ENCODE peak calls at places on chromosome 12, in six cellular contexts. One of them, this sample, is unnamed.

GRCh38 chr12:52199294-52199920 is 7.6 kb upstream of the KRT80 start:
- DNase-seq in Right ventricle myocardium superior: peak
- DNase-seq in SK-N-DZ: no peak
- DNase-seq in NCI-H1092: no peak
- DNase-seq in GM19239: no peak
- DNase-seq in activated T-cell treated with anti-CD3 and anti-CD28 coated beads, Interleukin-2, amount 50 U/mL, for 72 hours: no peak
- DNase-seq in this sample: no peak

GRCh38 chr12:105910030-105910429 is 228.7 kb downstream of the NUAK1 start:
- DNase-seq in Right ventricle myocardium superior: no peak
- DNase-seq in SK-N-DZ: no peak
- DNase-seq in NCI-H1092: no peak
- DNase-seq in GM19239: no peak
- DNase-seq in activated T-cell treated with anti-CD3 and anti-CD28 coated beads, Interleukin-2, amount 50 U/mL, for 72 hours: no peak
- DNase-seq in this sample: no peak

GRCh38 chr12:104724992-104725585 is 233.0 kb downstream of the SLC41A2 start:
- DNase-seq in Right ventricle myocardium superior: no peak
- DNase-seq in SK-N-DZ: no peak
- DNase-seq in NCI-H1092: no peak
- DNase-seq in GM19239: no peak
- DNase-seq in activated T-cell treated with anti-CD3 and anti-CD28 coated beads, Interleukin-2, amount 50 U/mL, for 72 hours: no peak
- DNase-seq in this sample: no peak

GRCh38 chr12:101992091-101992490 is 69.7 kb downstream of the WASHC3 start:
- DNase-seq in Right ventricle myocardium superior: no peak
- DNase-seq in SK-N-DZ: no peak
- DNase-seq in NCI-H1092: no peak
- DNase-seq in GM19239: no peak
- DNase-seq in activated T-cell treated with anti-CD3 and anti-CD28 coated beads, Interleukin-2, amount 50 U/mL, for 72 hours: no peak
- DNase-seq in this sample: no peak

GRCh38 chr12:84760091-84760490 is 152.5 kb downstream of the SLC6A15 start:
- DNase-seq in Right ventricle myocardium superior: no peak
- DNase-seq in SK-N-DZ: no peak
- DNase-seq in NCI-H1092: no peak
- DNase-seq in GM19239: no peak
- DNase-seq in activated T-cell treated with anti-CD3 and anti-CD28 coated beads, Interleukin-2, amount 50 U/mL, for 72 hours: no peak
- DNase-seq in this sample: no peak

GRCh38 chr12:57418255-57418654 is 12.6 kb downstream of the R3HDM2 start:
- DNase-seq in Right ventricle myocardium superior: peak
- DNase-seq in SK-N-DZ: no peak
- DNase-seq in NCI-H1092: no peak
- DNase-seq in GM19239: no peak
- DNase-seq in activated T-cell treated with anti-CD3 and anti-CD28 coated beads, Interleukin-2, amount 50 U/mL, for 72 hours: no peak
- DNase-seq in this sample: no peak

GRCh38 chr12:80636832-80637231 is 70.6 kb upstream of the MYF6 start:
- DNase-seq in Right ventricle myocardium superior: no peak
- DNase-seq in SK-N-DZ: no peak
- DNase-seq in NCI-H1092: no peak
- DNase-seq in GM19239: no peak
- DNase-seq in activated T-cell treated with anti-CD3 and anti-CD28 coated beads, Interleukin-2, amount 50 U/mL, for 72 hours: no peak
- DNase-seq in this sample: no peak

GRCh38 chr12:12870454-12870853 is 20.9 kb upstream of the GPRC5A start:
- DNase-seq in Right ventricle myocardium superior: no peak
- DNase-seq in SK-N-DZ: no peak
- DNase-seq in NCI-H1092: no peak
- DNase-seq in GM19239: no peak
- DNase-seq in activated T-cell treated with anti-CD3 and anti-CD28 coated beads, Interleukin-2, amount 50 U/mL, for 72 hours: no peak
- DNase-seq in this sample: no peak

GRCh38 chr12:121915841-121916321 is 2.5 kb upstream of the CFAP251 start:
- DNase-seq in Right ventricle myocardium superior: no peak
- DNase-seq in SK-N-DZ: no peak
- DNase-seq in NCI-H1092: no peak
- DNase-seq in GM19239: no peak
- DNase-seq in activated T-cell treated with anti-CD3 and anti-CD28 coated beads, Interleukin-2, amount 50 U/mL, for 72 hours: no peak
- DNase-seq in this sample: no peak

GRCh38 chr12:107091989-107092641 is 1.2 kb downstream of the CRY1 start:
- DNase-seq in Right ventricle myocardium superior: no peak
- DNase-seq in SK-N-DZ: peak
- DNase-seq in NCI-H1092: peak
- DNase-seq in GM19239: no peak
- DNase-seq in activated T-cell treated with anti-CD3 and anti-CD28 coated beads, Interleukin-2, amount 50 U/mL, for 72 hours: peak
- DNase-seq in this sample: peak

GRCh38 chr12:74820324-74820723 is 282.7 kb downstream of the ATXN7L3B start:
- DNase-seq in Right ventricle myocardium superior: no peak
- DNase-seq in SK-N-DZ: no peak
- DNase-seq in NCI-H1092: no peak
- DNase-seq in GM19239: no peak
- DNase-seq in activated T-cell treated with anti-CD3 and anti-CD28 coated beads, Interleukin-2, amount 50 U/mL, for 72 hours: no peak
- DNase-seq in this sample: no peak

GRCh38 chr12:65953621-65954020 is 129.3 kb downstream of the HMGA2 start:
- DNase-seq in Right ventricle myocardium superior: no peak
- DNase-seq in SK-N-DZ: no peak
- DNase-seq in NCI-H1092: no peak
- DNase-seq in GM19239: no peak
- DNase-seq in activated T-cell treated with anti-CD3 and anti-CD28 coated beads, Interleukin-2, amount 50 U/mL, for 72 hours: no peak
- DNase-seq in this sample: no peak

GRCh38 chr12:124661382-124661781 is 94.0 kb upstream of the NCOR2 start:
- DNase-seq in Right ventricle myocardium superior: no peak
- DNase-seq in SK-N-DZ: peak
- DNase-seq in NCI-H1092: no peak
- DNase-seq in GM19239: no peak
- DNase-seq in activated T-cell treated with anti-CD3 and anti-CD28 coated beads, Interleukin-2, amount 50 U/mL, for 72 hours: no peak
- DNase-seq in this sample: no peak

GRCh38 chr12:66127695-66128094 is 2.9 kb downstream of the LLPH start:
- DNase-seq in Right ventricle myocardium superior: no peak
- DNase-seq in SK-N-DZ: no peak
- DNase-seq in NCI-H1092: no peak
- DNase-seq in GM19239: no peak
- DNase-seq in activated T-cell treated with anti-CD3 and anti-CD28 coated beads, Interleukin-2, amount 50 U/mL, for 72 hours: no peak
- DNase-seq in this sample: no peak

GRCh38 chr12:130576286-130576933 is 139.7 kb downstream of the RIMBP2 start:
- DNase-seq in Right ventricle myocardium superior: no peak
- DNase-seq in SK-N-DZ: peak
- DNase-seq in NCI-H1092: peak
- DNase-seq in GM19239: no peak
- DNase-seq in activated T-cell treated with anti-CD3 and anti-CD28 coated beads, Interleukin-2, amount 50 U/mL, for 72 hours: no peak
- DNase-seq in this sample: no peak

GRCh38 chr12:52126050-52126604 is 46.6 kb downstream of the SMIM41 start:
- DNase-seq in Right ventricle myocardium superior: no peak
- DNase-seq in SK-N-DZ: no peak
- DNase-seq in NCI-H1092: no peak
- DNase-seq in GM19239: no peak
- DNase-seq in activated T-cell treated with anti-CD3 and anti-CD28 coated beads, Interleukin-2, amount 50 U/mL, for 72 hours: no peak
- DNase-seq in this sample: no peak

GRCh38 chr12:6428326-6428725 is 16.4 kb upstream of the CD27 start:
- DNase-seq in Right ventricle myocardium superior: no peak
- DNase-seq in SK-N-DZ: no peak
- DNase-seq in NCI-H1092: no peak
- DNase-seq in GM19239: no peak
- DNase-seq in activated T-cell treated with anti-CD3 and anti-CD28 coated beads, Interleukin-2, amount 50 U/mL, for 72 hours: no peak
- DNase-seq in this sample: no peak

This sample was measured in substantia nigra.